ENCODE peak calls at places on chromosomes 12 and 14, in seven cellular contexts. K, J, V, T, C, X and U are unnamed samples.

GRCh38 chr12:126856958-126857357 is 1410.0 kb upstream of the TMEM132C start:
- DNase-seq in K (no peak), J (no peak), V (no peak), T (no peak), C (no peak), X (no peak), U (no peak)

GRCh38 chr12:116698131-116698495 is 39.8 kb downstream of the SPRING1 start:
- DNase-seq in K (no peak), J (no peak), V (no peak), T (no peak), C (no peak), X (no peak), U (no peak)

GRCh38 chr12:69170293-69170692 is 69.1 kb upstream of the CPSF6 start:
- DNase-seq in K (no peak), J (no peak), V (no peak), T (no peak), C (no peak), X (no peak), U (no peak)

GRCh38 chr14:64292197-64292596 is 2.0 kb downstream of the ESR2 start:
- DNase-seq in K (no peak), J (no peak), V (no peak), T (no peak), C (no peak), X (no peak), U (no peak)

GRCh38 chr14:21476925-21477681 is at the start of the genes RAB2B and TOX4:
- DNase-seq in K (peak; percentile 96), J (peak; percentile 81), V (peak; percentile 100), T (peak; percentile 94), C (peak; percentile 98), X (peak; percentile 99), U (peak; percentile 63)

GRCh38 chr14:99509871-99510555 is 28.8 kb downstream of the CCNK start:
- DNase-seq in K (no peak), J (no peak), V (no peak), T (no peak), C (no peak), X (no peak), U (no peak)

GRCh38 chr14:91606851-91607250 is 96.7 kb upstream of the PPP4R3A start:
- DNase-seq in K (no peak), J (no peak), V (no peak), T (no peak), C (peak; percentile 57), X (no peak), U (no peak)

GRCh38 chr12:59695379-59695778 is 99.5 kb downstream of the SLC16A7 start:
- DNase-seq in K (no peak), J (no peak), V (no peak), T (no peak), C (no peak), X (no peak), U (no peak)

GRCh38 chr14:102493096-102493495 is 16.5 kb downstream of the ANKRD9 start:
- DNase-seq in K (no peak), J (no peak), V (no peak), T (no peak), C (no peak), X (no peak), U (no peak)

GRCh38 chr14:20530771-20531571 is 25.6 kb downstream of the RNASE10 start:
- DNase-seq in K (peak; percentile 60), J (no peak), V (peak; percentile 75), T (peak; percentile 21), C (peak; percentile 90), X (peak; percentile 81), U (no peak)

GRCh38 chr12:9039397-9039977 is 50.1 kb downstream of the KLRG1 start:
- DNase-seq in K (peak; percentile 39), J (peak; percentile 25), V (peak; percentile 47), T (no peak), C (peak; percentile 50), X (no peak), U (peak; percentile 19)

GRCh38 chr14:91415794-91416743 is 1.6 kb downstream of the CCDC88C start:
- DNase-seq in K (peak; percentile 45), J (no peak), V (no peak), T (peak; percentile 88), C (peak; percentile 79), X (no peak), U (no peak)

GRCh38 chr12:6552140-6552551 is 3.7 kb downstream of the IFFO1 start:
- DNase-seq in K (no peak), J (no peak), V (no peak), T (no peak), C (no peak), X (no peak), U (no peak)

GRCh38 chr12:34377243-34378035 is 355.1 kb downstream of the ALG10 start:
- DNase-seq in K (no peak), J (no peak), V (no peak), T (no peak), C (no peak), X (no peak), U (no peak)

GRCh38 chr12:108313609-108314331 is 25.3 kb downstream of the CMKLR1 start:
- DNase-seq in K (no peak), J (no peak), V (peak; percentile 99), T (no peak), C (peak; percentile 98), X (no peak), U (no peak)

GRCh38 chr12:65765436-65765813 is 58.9 kb upstream of the HMGA2 start:
- DNase-seq in K (no peak), J (no peak), V (no peak), T (no peak), C (no peak), X (no peak), U (no peak)
- TF ChIP-seq POLR2A in K (no peak), J (no peak), V (no peak), T (no peak), C (no peak), X (no peak), U (no peak)

GRCh38 chr14:24231263-24232120 is 675 bp downstream of the NEDD8 start:
- DNase-seq in K (no peak), J (no peak), V (peak; percentile 40), T (no peak), C (peak; percentile 30), X (no peak), U (no peak)

GRCh38 chr14:24234095-24235020 is 1.6 kb downstream of the GMPR2 start:
- DNase-seq in K (no peak), J (no peak), V (no peak), T (no peak), C (no peak), X (no peak), U (no peak)

GRCh38 chr14:24232645-24233537 is at the start of gene GMPR2:
- DNase-seq in K (no peak), J (no peak), V (no peak), T (no peak), C (no peak), X (no peak), U (no peak)

GRCh38 chr14:24233538-24233866 is 773 bp downstream of the GMPR2 start:
- DNase-seq in K (no peak), J (no peak), V (peak; percentile 64), T (no peak), C (no peak), X (no peak), U (no peak)

GRCh38 chr14:24232121-24232644 is at the start of gene NEDD8:
- DNase-seq in K (peak; percentile 86), J (peak; percentile 71), V (peak; percentile 99), T (peak; percentile 69), C (peak; percentile 97), X (peak; percentile 98), U (peak; percentile 30)
- TF ChIP-seq POLR2A in K (no peak), J (peak; percentile 18), V (no peak), T (peak; percentile 72), C (peak; percentile 71), X (no peak), U (peak; percentile 44)

DNA sequence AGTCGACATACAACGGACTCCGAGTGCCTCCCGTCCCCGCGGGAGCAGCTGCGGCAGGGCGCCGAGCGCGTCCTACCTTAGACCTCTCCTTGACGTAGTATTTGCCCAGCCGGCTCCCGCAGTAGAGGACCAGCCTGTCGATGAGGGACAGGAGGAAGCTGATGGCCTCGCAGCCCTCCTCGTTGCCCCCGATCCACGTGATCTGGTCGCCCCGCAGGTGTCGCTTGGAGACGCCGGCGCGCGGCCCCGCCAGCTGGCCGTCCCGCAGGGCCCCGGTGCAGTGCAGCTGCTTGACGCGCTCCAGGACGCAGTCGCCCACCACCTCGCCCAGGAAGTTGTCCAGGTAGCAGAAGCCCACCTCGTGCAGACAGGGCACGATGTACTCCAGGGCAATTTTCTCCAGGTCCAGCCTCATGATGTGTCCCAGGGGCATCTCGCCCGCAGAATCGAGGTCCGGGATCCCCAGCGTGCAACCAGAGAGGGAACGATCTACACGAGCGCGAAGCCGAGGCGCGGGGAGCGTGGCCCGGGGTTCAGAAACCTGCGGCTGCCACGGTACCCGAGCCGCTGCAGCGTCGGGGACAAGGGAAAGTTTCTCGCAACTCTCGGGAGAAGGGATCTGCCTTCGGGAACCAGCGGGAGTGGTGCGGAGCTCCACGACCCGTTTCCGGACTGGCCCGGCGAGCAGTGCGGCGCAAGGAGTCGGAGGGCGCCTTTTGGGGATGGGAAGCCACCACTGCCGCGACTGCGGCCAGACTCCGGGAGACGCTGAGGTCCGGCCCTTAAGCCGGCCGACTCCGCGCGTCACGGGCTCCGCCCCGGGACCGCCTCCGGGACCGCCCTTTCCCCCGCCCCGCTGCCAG is at the start of gene EGLN3:
- DNase-seq in K (peak; percentile 92), J (peak; percentile 72), V (peak; percentile 55), T (no peak), C (no peak), X (no peak), U (peak; percentile 93)
- TF ChIP-seq POLR2A in K (peak; percentile 98), J (no peak), V (peak; percentile 100), T (peak; percentile 84), C (no peak), X (no peak), U (peak; percentile 94)

GRCh38 chr14:67411820-67412421 is at the start of gene PLEK2:
- DNase-seq in K (peak; percentile 88), J (no peak), V (no peak), T (no peak), C (no peak), X (no peak), U (no peak)
- TF ChIP-seq POLR2A in K (peak; percentile 37), J (no peak), V (no peak), T (no peak), C (no peak), X (no peak), U (no peak)